ENCODE peak calls at places on chromosomes 5 and 9, in five cellular contexts. O is cardiac fibroblast; S is esophagus squamous epithelium; Z is NCI-H2081 treated with DMSO at 0.1 percent for 48 hours; X is stimulated activated effector memory CD8-positive, alpha-beta T cell treated with anti-CD3 and anti-CD28 coated beads, Interleukin-12 subunit alpha, Interleukin-12 subunit beta, amount 100 ng/mL, for 72 hours. Q is an unnamed sample.

GRCh38 chr5:99763021-99763814 is 772.0 kb upstream of the FAM174A start:
- DNase-seq in S (no peak), X (no peak), O (no peak), Z (no peak), Q (no peak)

GRCh38 chr5:112635771-112636170 is 101.9 kb upstream of the APC start:
- DNase-seq in S (no peak), Z (no peak), O (no peak), X (no peak), Q (no peak)

GRCh38 chr5:124902097-124902821 is 155.8 kb upstream of the ZNF608 start:
- DNase-seq in X (no peak), S (no peak), Z (no peak), O (peak; percentile 30), Q (peak; percentile 70)

GRCh38 chr5:80170117-80170535 is 85.7 kb downstream of the SERINC5 start:
- DNase-seq in S (no peak), O (no peak), X (no peak), Z (no peak), Q (no peak)

GRCh38 chr9:90975666-90976538 is 174.3 kb downstream of the SYK start:
- DNase-seq in O (no peak), X (no peak), Z (no peak), S (no peak), Q (no peak)

GRCh38 chr9:124356745-124357390 is 58.4 kb downstream of the PSMB7 start:
- DNase-seq in X (no peak), S (no peak), O (no peak), Z (no peak), Q (no peak)

GRCh38 chr9:31740705-31741104 is 643.7 kb upstream of the ACO1 start:
- DNase-seq in O (no peak), X (no peak), S (no peak), Z (no peak), Q (no peak)

GRCh38 chr5:136225796-136226195 is 32.8 kb upstream of the SMIM32 start:
- DNase-seq in O (no peak), S (no peak), Z (no peak), X (no peak), Q (no peak)

GRCh38 chr5:150503386-150503785 is 4.5 kb upstream of the NDST1 start:
- DNase-seq in Z (no peak), O (no peak), X (no peak), S (no peak), Q (no peak)

Q was measured in stimulated activated naive B cell treated with anti-CD40 and anti-IgM and Interleukin-4, amounts not matched to agents 10 μg/mL and 1 μg/mL and 100 μg/mL, for 72 hours.